ENCODE peak calls at places on chromosomes 12 and 14, in eight cellular contexts. J, Z, K, W, M, G, R and L are unnamed samples.

GRCh38 chr12:115424003-115424402 is 740.0 kb upstream of the TBX3 start:
- DNase-seq in Z (no peak), W (no peak), J (no peak), R (no peak), K (no peak), M (no peak), G (no peak), L (no peak)

GRCh38 chr14:20516921-20517320 is 11.6 kb downstream of the RNASE10 start:
- DNase-seq in R (no peak), M (no peak), J (no peak), G (peak), W (no peak), Z (no peak), K (no peak), L (no peak)

GRCh38 chr12:54030889-54031860 is 1.7 kb upstream of the HOXC5 start:
- DNase-seq in Z (no peak), W (no peak), G (peak), J (no peak), M (no peak), R (no peak), K (no peak), L (no peak)

GRCh38 chr12:93879476-93880376 is 202.6 kb downstream of the CRADD start:
- DNase-seq in G (peak), Z (no peak), K (no peak), W (no peak), J (peak), M (no peak), R (no peak), L (no peak)

GRCh38 chr14:88476375-88476774 is 78.4 kb downstream of the PTPN21 start:
- DNase-seq in W (no peak), M (no peak), R (no peak), K (no peak), Z (no peak), G (peak), J (no peak), L (no peak)

GRCh38 chr12:25960176-25960575 is 1.7 kb downstream of the RASSF8 start:
- DNase-seq in W (peak), K (no peak), G (peak), Z (peak), R (peak), J (no peak), M (no peak), L (no peak)

GRCh38 chr12:84038241-84038640 is 874.4 kb downstream of the SLC6A15 start:
- DNase-seq in K (no peak), Z (peak), M (no peak), W (no peak), R (no peak), J (no peak), G (no peak), L (no peak)

GRCh38 chr12:125098676-125099406 is 33.6 kb downstream of the AACS start:
- DNase-seq in G (no peak), R (no peak), J (no peak), M (no peak), K (no peak), W (no peak), Z (no peak), L (no peak)

GRCh38 chr14:106218189-106218588 is 691.8 kb downstream of the TMEM121 start:
- DNase-seq in W (no peak), R (peak), G (no peak), K (no peak), Z (no peak), J (no peak), M (no peak), L (no peak)

GRCh38 chr12:88325828-88326214 is 183.7 kb downstream of the TMTC3 start:
- DNase-seq in J (no peak), M (no peak), W (no peak), R (no peak), Z (no peak), G (peak), K (no peak), L (no peak)

GRCh38 chr12:127381681-127382080 is 885.3 kb upstream of the TMEM132C start:
- DNase-seq in K (no peak), W (no peak), G (no peak), J (no peak), Z (no peak), R (no peak), M (no peak), L (no peak)

GRCh38 chr12:119989619-119990381 is 764 bp downstream of the BICDL1 start:
- DNase-seq in W (peak), G (peak), J (peak), R (peak), K (peak), Z (peak), M (peak), L (peak)

GRCh38 chr12:27542628-27543027 is 18.6 kb downstream of the PPFIBP1 start:
- DNase-seq in K (no peak), Z (no peak), M (no peak), R (no peak), J (peak), W (no peak), G (peak), L (no peak)